ENCODE peak calls at places on chromosomes 2 and 18, in eight cellular contexts. One of them, this sample, is unnamed.

GRCh38 chr2:236644502-236644911 is 74.9 kb downstream of the ACKR3 start:
- DNase-seq in left ventricle myocardium inferior: no peak
- DNase-seq in BJ: no peak
- DNase-seq in NCI-H1105: no peak
- DNase-seq in prostate gland: no peak
- DNase-seq in GM04504: no peak
- DNase-seq in COR-L47: no peak
- DNase-seq in NCI-H510A: no peak
- DNase-seq in this sample: no peak

GRCh38 chr2:3747032-3747654 is 43.8 kb downstream of the DCDC2C start:
- DNase-seq in prostate gland: no peak
- DNase-seq in GM04504: no peak
- DNase-seq in BJ: no peak
- DNase-seq in NCI-H1105: no peak
- DNase-seq in NCI-H510A: no peak
- DNase-seq in COR-L47: no peak
- DNase-seq in left ventricle myocardium inferior: no peak
- DNase-seq in this sample: no peak

GRCh38 chr2:46163804-46164569 is 133.2 kb upstream of the EPAS1 start:
- DNase-seq in NCI-H1105: no peak
- DNase-seq in COR-L47: no peak
- DNase-seq in left ventricle myocardium inferior: no peak
- DNase-seq in GM04504: no peak
- DNase-seq in BJ: no peak
- DNase-seq in prostate gland: no peak
- DNase-seq in NCI-H510A: no peak
- DNase-seq in this sample: no peak

GRCh38 chr2:72847916-72848315 is 22.1 kb upstream of the EXOC6B start:
- DNase-seq in COR-L47: no peak
- DNase-seq in GM04504: no peak
- DNase-seq in left ventricle myocardium inferior: no peak
- DNase-seq in BJ: no peak
- DNase-seq in NCI-H1105: no peak
- DNase-seq in NCI-H510A: no peak
- DNase-seq in prostate gland: no peak
- DNase-seq in this sample: no peak

GRCh38 chr2:28174211-28174610 is 218.4 kb upstream of the FOSL2 start:
- DNase-seq in COR-L47: no peak
- DNase-seq in GM04504: no peak
- DNase-seq in prostate gland: no peak
- DNase-seq in NCI-H1105: no peak
- DNase-seq in left ventricle myocardium inferior: no peak
- DNase-seq in BJ: no peak
- DNase-seq in NCI-H510A: no peak
- DNase-seq in this sample: no peak

GRCh38 chr2:236262238-236262637 is 2.0 kb downstream of the ASB18 start:
- DNase-seq in prostate gland: no peak
- DNase-seq in GM04504: no peak
- DNase-seq in BJ: no peak
- DNase-seq in NCI-H510A: no peak
- DNase-seq in NCI-H1105: no peak
- DNase-seq in left ventricle myocardium inferior: peak; percentile 58
- DNase-seq in COR-L47: no peak
- DNase-seq in this sample: no peak

GRCh38 chr2:41634686-41635085 is 413.1 kb upstream of the PKDCC start:
- DNase-seq in NCI-H510A: no peak
- DNase-seq in COR-L47: no peak
- DNase-seq in left ventricle myocardium inferior: no peak
- DNase-seq in GM04504: no peak
- DNase-seq in prostate gland: no peak
- DNase-seq in NCI-H1105: no peak
- DNase-seq in BJ: no peak
- DNase-seq in this sample: no peak

GRCh38 chr18:77423468-77423867 is 173.8 kb downstream of the GALR1 start:
- DNase-seq in COR-L47: no peak
- DNase-seq in GM04504: no peak
- DNase-seq in prostate gland: no peak
- DNase-seq in NCI-H1105: no peak
- DNase-seq in NCI-H510A: no peak
- DNase-seq in BJ: no peak
- DNase-seq in left ventricle myocardium inferior: no peak
- DNase-seq in this sample: no peak

GRCh38 chr2:23241106-23241505 is 143.9 kb upstream of the KLHL29 start:
- DNase-seq in left ventricle myocardium inferior: no peak
- DNase-seq in GM04504: no peak
- DNase-seq in BJ: no peak
- DNase-seq in COR-L47: peak; percentile 26
- DNase-seq in NCI-H1105: no peak
- DNase-seq in prostate gland: no peak
- DNase-seq in NCI-H510A: no peak
- DNase-seq in this sample: no peak

GRCh38 chr18:24811963-24812681 is 351.7 kb downstream of the HRH4 start:
- DNase-seq in NCI-H510A: no peak
- DNase-seq in left ventricle myocardium inferior: no peak
- DNase-seq in BJ: no peak
- DNase-seq in prostate gland: no peak
- DNase-seq in NCI-H1105: no peak
- DNase-seq in GM04504: no peak
- DNase-seq in COR-L47: no peak
- DNase-seq in this sample: no peak

GRCh38 chr2:60550151-60550983 is 3.1 kb downstream of the BCL11A start:
- DNase-seq in GM04504: peak; percentile 55
- DNase-seq in left ventricle myocardium inferior: peak; percentile 66
- DNase-seq in prostate gland: peak; percentile 88
- DNase-seq in COR-L47: peak; percentile 86
- DNase-seq in NCI-H1105: peak; percentile 71
- DNase-seq in BJ: no peak
- DNase-seq in NCI-H510A: peak; percentile 76
- DNase-seq in this sample: peak; percentile 42

GRCh38 chr2:20514596-20515269 is 67.9 kb downstream of the RHOB start:
- DNase-seq in NCI-H1105: no peak
- DNase-seq in left ventricle myocardium inferior: no peak
- DNase-seq in GM04504: peak; percentile 88
- DNase-seq in prostate gland: no peak
- DNase-seq in COR-L47: no peak
- DNase-seq in BJ: peak; percentile 87
- DNase-seq in NCI-H510A: no peak
- DNase-seq in this sample: peak; percentile 90

GRCh38 chr18:57655740-57656139 is 34.1 kb upstream of the NARS1 start:
- DNase-seq in NCI-H510A: no peak
- DNase-seq in GM04504: no peak
- DNase-seq in prostate gland: no peak
- DNase-seq in COR-L47: no peak
- DNase-seq in BJ: no peak
- DNase-seq in left ventricle myocardium inferior: no peak
- DNase-seq in NCI-H1105: no peak
- DNase-seq in this sample: no peak